ENCODE peak calls at places on chromosomes 5 and 9, in eight cellular contexts. D is ovary, L is A549, E is K562, I is stomach, M is sigmoid colon, F is GM12878, P is suprapubic skin. T is an unnamed sample.

GRCh38 chr9:21295992-21296391 is 9.1 kb downstream of the IFNA5 start:
- DNase-seq in E (no peak), I (no peak), M (no peak), D (no peak), F (no peak), L (no peak), P (no peak), T (no peak)

GRCh38 chr5:89384391-89384790 is 501.4 kb upstream of the MEF2C start:
- DNase-seq in I (no peak), P (no peak), M (no peak), F (no peak), D (no peak), L (no peak), E (no peak), T (no peak)

GRCh38 chr9:91374939-91375338 is 13.2 kb upstream of the AUH start:
- DNase-seq in P (no peak), E (no peak), D (no peak), I (no peak), F (no peak), M (no peak), L (no peak), T (no peak)

GRCh38 chr9:129275626-129276247 is 97.7 kb upstream of the IER5L start:
- DNase-seq in E (no peak), D (peak), L (no peak), P (peak), I (no peak), M (peak), F (no peak), T (no peak)

GRCh38 chr5:53944981-53945380 is 365.4 kb downstream of the ARL15 start:
- DNase-seq in P (no peak), D (no peak), E (no peak), L (no peak), F (no peak), M (no peak), I (no peak), T (no peak)

GRCh38 chr9:127847155-127847463 is 7.3 kb downstream of the ENG start:
- DNase-seq in E (no peak), F (no peak), P (no peak), L (no peak), D (peak), M (no peak), I (no peak), T (no peak)

GRCh38 chr9:130634801-130635200 is 29.6 kb upstream of the PRDM12 start:
- DNase-seq in F (no peak), P (no peak), I (no peak), E (no peak), M (no peak), D (no peak), L (no peak), T (no peak)

GRCh38 chr5:142399899-142400298 is 75.1 kb upstream of the SPRY4 start:
- DNase-seq in L (no peak), P (no peak), F (no peak), I (no peak), E (no peak), D (no peak), M (no peak), T (no peak)

GRCh38 chr5:150202501-150202900 is 12.6 kb downstream of the SLC6A7 start:
- DNase-seq in F (no peak), D (no peak), P (no peak), I (no peak), E (no peak), M (no peak), L (no peak), T (no peak)

GRCh38 chr5:150206780-150207115 is 16.9 kb downstream of the SLC6A7 start:
- DNase-seq in L (no peak), P (no peak), I (no peak), M (no peak), D (no peak), E (no peak), F (no peak), T (no peak)

GRCh38 chr5:150204588-150204960 is 14.7 kb downstream of the SLC6A7 start:
- DNase-seq in P (no peak), L (no peak), M (no peak), I (no peak), D (no peak), F (no peak), E (no peak), T (no peak)

GRCh38 chr5:150206076-150206779 is 16.4 kb downstream of the SLC6A7 start:
- DNase-seq in P (no peak), I (no peak), D (no peak), E (no peak), L (no peak), M (no peak), F (no peak), T (no peak)

GRCh38 chr5:150203832-150204587 is 14.1 kb downstream of the SLC6A7 start:
- DNase-seq in I (no peak), E (no peak), P (no peak), D (no peak), M (no peak), L (no peak), F (no peak), T (no peak)
- TF ChIP-seq EP300 in I (no peak), E (no peak), P (no peak), D (no peak), M (no peak), L (no peak), F (no peak), T (no peak)

GRCh38 chr9:136278894-136279293 is 25.0 kb downstream of the CCDC187 start:
- DNase-seq in D (no peak), E (no peak), P (no peak), F (no peak), M (no peak), L (no peak), I (no peak), T (no peak)
- TF ChIP-seq EP300 in D (no peak), E (no peak), P (no peak), F (no peak), M (no peak), L (no peak), I (no peak), T (no peak)

GRCh38 chr9:84024041-84024575 is 43.5 kb downstream of the RMI1 start:
- DNase-seq in E (no peak), D (no peak), L (no peak), I (no peak), P (no peak), M (no peak), F (no peak), T (no peak)
- TF ChIP-seq EP300 in E (no peak), D (no peak), L (no peak), I (no peak), P (no peak), M (no peak), F (no peak), T (no peak)

GRCh38 chr9:125742657-125743056 is 4.5 kb upstream of the PBX3 start:
- DNase-seq in M (no peak), I (no peak), F (no peak), L (no peak), P (no peak), D (no peak), E (no peak), T (no peak)

GRCh38 chr9:125744616-125745387 is 2.4 kb upstream of the PBX3 start:
- DNase-seq in L (no peak), P (no peak), E (no peak), M (no peak), F (no peak), D (no peak), I (no peak), T (no peak)

GRCh38 chr9:125746017-125746773 is 978 bp upstream of the PBX3 start:
- DNase-seq in E (peak), P (peak), F (peak), I (peak), L (peak), M (peak), D (peak), T (peak)

GRCh38 chr9:125745682-125746016 is 1.5 kb upstream of the PBX3 start:
- DNase-seq in P (no peak), D (no peak), E (no peak), I (no peak), L (no peak), M (peak), F (no peak), T (no peak)

GRCh38 chr9:125743687-125744428 is 3.3 kb upstream of the PBX3 start:
- DNase-seq in P (no peak), M (no peak), I (no peak), L (no peak), E (no peak), D (no peak), F (no peak), T (no peak)
- TF ChIP-seq EP300 in P (no peak), M (no peak), I (no peak), L (no peak), E (no peak), D (no peak), F (no peak), T (no peak)

GRCh38 chr9:93582115-93582514 is 5.7 kb downstream of the PHF2 start:
- DNase-seq in F (no peak), I (peak), M (no peak), L (no peak), D (no peak), E (no peak), P (peak), T (no peak)
- TF ChIP-seq EP300 in F (no peak), I (no peak), M (no peak), L (no peak), D (no peak), E (no peak), P (no peak), T (no peak)

DNA sequence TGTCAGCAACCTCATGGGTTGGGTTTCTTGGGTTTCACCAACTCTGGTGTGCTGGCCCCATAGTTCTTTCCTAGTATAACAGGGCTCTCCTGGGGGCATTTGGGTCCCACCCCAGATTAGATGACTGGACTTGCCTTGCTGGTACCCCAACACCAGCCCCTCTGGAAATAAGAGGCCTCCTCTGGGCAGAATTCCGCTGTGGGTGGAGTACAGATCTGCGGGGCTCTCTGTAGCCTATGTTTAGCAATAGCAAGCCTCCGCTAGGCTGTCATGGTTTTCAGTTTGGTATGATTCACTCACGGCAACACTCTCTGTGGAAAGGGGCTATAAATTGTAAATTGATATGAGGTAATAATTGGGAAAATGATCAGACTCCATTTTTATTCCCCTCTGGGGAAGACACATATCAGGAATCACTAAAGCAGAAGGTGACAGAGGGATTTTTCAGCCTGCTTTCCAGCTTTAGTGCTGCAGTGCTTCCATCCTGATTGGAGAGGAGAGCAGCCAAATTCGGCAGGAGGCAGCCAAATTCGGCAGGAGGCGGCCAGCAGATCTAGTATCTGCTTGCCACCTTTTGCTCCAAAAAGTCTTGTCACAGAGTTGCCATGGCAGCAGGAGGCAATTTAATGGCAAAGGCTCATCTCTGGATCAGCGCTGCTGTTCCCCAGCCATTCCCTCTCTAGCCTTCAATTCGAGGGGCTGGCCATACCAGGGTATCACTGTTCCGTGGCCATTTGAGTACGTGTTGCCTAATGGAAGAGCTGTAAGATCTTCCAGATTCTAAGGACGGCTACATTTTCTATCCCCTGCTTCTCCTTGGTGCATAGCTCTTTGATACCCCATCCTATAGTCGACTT is 84.6 kb downstream of the SLC44A1 start:
- DNase-seq in I (no peak), M (no peak), E (no peak), P (peak), F (no peak), D (no peak), L (no peak), T (no peak)
- TF ChIP-seq EP300 in I (no peak), M (no peak), E (no peak), P (no peak), F (no peak), D (no peak), L (no peak), T (no peak)

GRCh38 chr9:37290881-37291485 is 131.5 kb upstream of the GRHPR start:
- DNase-seq in E (no peak), I (no peak), F (no peak), D (no peak), L (no peak), P (no peak), M (no peak), T (no peak)
- TF ChIP-seq EP300 in E (peak), I (no peak), F (no peak), D (no peak), L (no peak), P (no peak), M (no peak), T (no peak)

GRCh38 chr9:134595014-134595413 is 46.6 kb upstream of the COL5A1 start:
- DNase-seq in D (no peak), P (peak), M (no peak), E (no peak), I (no peak), L (no peak), F (no peak), T (no peak)
- TF ChIP-seq EP300 in D (no peak), P (no peak), M (no peak), E (no peak), I (no peak), L (no peak), F (no peak), T (no peak)

DNA sequence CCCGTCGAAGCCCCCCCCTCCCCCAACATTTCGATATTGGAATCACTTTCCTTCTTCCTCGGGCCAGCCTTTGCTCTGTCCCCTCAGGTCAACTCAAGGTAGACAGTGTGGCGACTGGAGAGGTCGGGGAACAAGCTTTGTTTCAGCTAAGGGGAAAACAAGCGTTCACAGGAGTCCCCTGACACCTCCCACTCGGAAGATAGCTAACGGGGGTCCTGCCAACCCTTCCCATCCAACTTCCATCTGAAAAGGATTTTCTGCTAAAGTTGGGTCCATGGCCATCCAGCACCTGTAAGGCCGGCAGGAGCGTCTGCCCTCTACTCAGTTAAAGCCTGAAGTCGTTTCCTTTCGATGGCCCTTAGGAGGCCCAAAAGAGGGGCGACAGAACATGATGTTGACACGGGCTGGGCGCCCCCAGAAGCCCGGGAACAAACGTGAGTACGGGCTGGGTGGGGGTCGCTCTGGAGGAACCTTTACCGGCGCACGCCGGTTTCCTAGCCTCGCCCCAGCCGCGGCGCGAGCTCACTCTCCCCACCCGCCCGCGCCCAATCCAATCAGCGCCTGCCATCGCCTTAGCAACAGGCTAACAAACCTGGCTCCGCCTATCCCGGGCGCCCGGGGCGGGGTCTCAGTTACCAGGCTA is 2.5 kb downstream of the ARRDC3 start:
- DNase-seq in P (peak), I (peak), E (peak), D (peak), F (peak), M (peak), L (peak), T (peak)
- TF ChIP-seq EP300 in P (no peak), I (no peak), E (no peak), D (no peak), F (no peak), M (no peak), L (peak), T (no peak)

T was measured in esophagus muscularis mucosa.